ENCODE peak calls at places on chromosome 2, in eight cellular contexts. E is SK-N-SH, Y is ovary, I is A549, H is sigmoid colon, U is GM12878, Z is suprapubic skin, W is transverse colon. D is an unnamed sample.

GRCh38 chr2:100178085-100178788 is 35.8 kb upstream of the AFF3 start:
- DNase-seq in U (peak), I (peak), W (no peak), H (no peak), Z (no peak), E (peak), Y (no peak), D (no peak)

GRCh38 chr2:112790305-112790704 is 6.0 kb upstream of the IL1A start:
- DNase-seq in E (no peak), I (peak), Y (no peak), H (no peak), Z (no peak), W (no peak), U (no peak), D (no peak)

GRCh38 chr2:55431982-55432627 is 12.4 kb upstream of the CCDC88A start:
- DNase-seq in Z (no peak), W (no peak), U (no peak), E (peak), Y (no peak), I (peak), H (no peak), D (no peak)

GRCh38 chr2:234329202-234329930 is 167.5 kb downstream of the ARL4C start:
- DNase-seq in Y (no peak), U (no peak), H (no peak), E (no peak), W (no peak), Z (no peak), I (no peak), D (no peak)

GRCh38 chr2:904243-905024 is 46.2 kb upstream of the SNTG2 start:
- DNase-seq in E (no peak), U (no peak), W (no peak), Z (no peak), I (no peak), H (no peak), Y (no peak), D (no peak)

GRCh38 chr2:143728498-143728897 is 599.3 kb downstream of the ARHGAP15 start:
- DNase-seq in Z (no peak), U (no peak), I (no peak), E (no peak), H (no peak), W (no peak), Y (no peak), D (no peak)

GRCh38 chr2:240557101-240557751 is 562 bp downstream of the ANKMY1 start:
- DNase-seq in U (no peak), E (no peak), Z (no peak), Y (peak), H (no peak), I (no peak), W (peak), D (no peak)

GRCh38 chr2:127254386-127254981 is 34.4 kb upstream of the CYP27C1 start:
- DNase-seq in E (no peak), U (no peak), W (no peak), Y (no peak), Z (no peak), I (peak), H (no peak), D (no peak)

GRCh38 chr2:119248311-119248710 is 24.7 kb downstream of the STEAP3 start:
- DNase-seq in W (no peak), Y (peak), E (no peak), U (no peak), Z (no peak), H (no peak), I (no peak), D (no peak)

GRCh38 chr2:170554278-170554955 is 160.7 kb upstream of the SP5 start:
- DNase-seq in H (peak), Z (peak), U (no peak), Y (peak), E (no peak), I (no peak), W (peak), D (peak)

GRCh38 chr2:70381235-70381634 is 79.4 kb upstream of the FAM136A start:
- DNase-seq in I (no peak), Z (no peak), W (no peak), H (no peak), E (no peak), U (no peak), Y (no peak), D (no peak)

GRCh38 chr2:230942371-230942770 is 17.3 kb upstream of the GPR55 start:
- DNase-seq in W (no peak), I (no peak), H (no peak), E (peak), Y (no peak), Z (no peak), U (no peak), D (no peak)

GRCh38 chr2:237931205-237931721 is 35.6 kb upstream of the UBE2F start:
- DNase-seq in Z (no peak), I (no peak), H (no peak), Y (no peak), U (no peak), W (no peak), E (no peak), D (no peak)
- TF ChIP-seq EP300 in Z (no peak), I (no peak), H (no peak), Y (no peak), U (no peak), W (no peak), E (no peak), D (peak)

GRCh38 chr2:30334738-30335426 is 103.5 kb downstream of the LBH start:
- DNase-seq in W (no peak), Z (no peak), E (peak), H (no peak), I (peak), U (peak), Y (no peak), D (no peak)
- TF ChIP-seq CTCF in W (no peak), Z (no peak), E (no peak), H (no peak), I (peak), U (peak), Y (no peak), D (no peak)

GRCh38 chr2:83730258-83730657 is 728.8 kb downstream of the SUCLG1 start:
- DNase-seq in Y (no peak), E (no peak), W (no peak), Z (no peak), I (no peak), H (no peak), U (no peak), D (no peak)
- TF ChIP-seq EP300 in Y (no peak), E (no peak), W (no peak), Z (no peak), I (no peak), H (no peak), U (no peak), D (no peak)

DNA sequence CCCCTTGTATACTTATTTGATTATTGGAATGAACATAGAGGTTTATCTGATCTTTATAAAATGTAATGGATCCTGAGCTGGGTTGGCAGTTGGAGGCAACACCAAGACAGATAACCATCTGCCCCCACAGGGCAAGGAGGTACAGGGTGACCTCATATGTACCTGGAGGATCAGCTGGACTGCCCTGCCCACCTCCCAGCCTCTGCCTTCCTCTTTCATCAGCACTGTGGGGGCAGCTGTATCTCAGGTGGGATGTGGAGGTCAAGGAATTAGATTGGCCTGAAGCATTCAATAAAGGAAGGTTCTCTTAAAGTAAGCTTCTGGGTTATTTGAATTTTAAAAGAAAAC is 92.6 kb downstream of the LYPD6 start:
- DNase-seq in Z (no peak), I (no peak), H (no peak), U (no peak), Y (no peak), E (no peak), W (no peak), D (no peak)
- TF ChIP-seq CTCF in Z (no peak), I (no peak), H (no peak), U (no peak), Y (no peak), E (no peak), W (no peak), D (no peak)

DNA sequence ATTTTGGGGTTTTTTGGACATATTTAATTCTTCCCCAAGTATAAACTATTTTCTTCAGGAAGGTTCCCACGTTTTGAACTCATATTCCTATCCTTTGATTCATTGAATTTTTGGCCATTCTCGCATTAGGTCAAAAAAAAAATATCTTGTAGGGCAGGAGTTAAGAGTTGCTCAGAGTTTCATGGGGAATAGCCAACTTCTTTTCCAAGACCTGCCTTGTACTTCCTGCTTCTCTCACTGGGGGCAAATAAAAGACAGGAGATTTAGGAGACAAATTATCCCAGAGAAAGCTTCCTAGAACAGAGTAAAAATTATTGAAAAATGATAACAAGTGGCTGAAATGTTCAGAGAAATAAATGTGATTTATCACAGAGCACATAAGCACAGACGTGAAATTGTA is 55.2 kb upstream of the BCL11A start:
- DNase-seq in H (no peak), E (no peak), W (no peak), Z (no peak), U (no peak), I (no peak), Y (no peak), D (no peak)
- TF ChIP-seq EP300 in H (no peak), E (no peak), W (no peak), Z (no peak), U (no peak), I (no peak), Y (no peak), D (no peak)

GRCh38 chr2:184125867-184126266 is 472.5 kb upstream of the ZNF804A start:
- DNase-seq in Y (no peak), U (no peak), Z (no peak), H (no peak), I (no peak), W (no peak), E (no peak), D (no peak)
- TF ChIP-seq CTCF in Y (no peak), U (peak), Z (no peak), H (no peak), I (no peak), W (no peak), E (no peak), D (no peak)